ENCODE peak calls at places on chromosomes 5 and 9, in nine cellular contexts. Q, Y, G, H, C, X, D, T and V are unnamed samples.

GRCh38 chr5:81007637-81008027 is 47.5 kb downstream of the RASGRF2 start:
- DNase-seq in C (no peak), Y (no peak), T (no peak), Q (no peak), X (no peak), D (no peak), G (no peak), H (no peak), V (no peak)

GRCh38 chr5:113806823-113807222 is 293.3 kb downstream of the YTHDC2 start:
- DNase-seq in X (peak), T (no peak), G (no peak), Q (no peak), D (peak), Y (no peak), H (no peak), C (no peak), V (no peak)

GRCh38 chr5:98986556-98986955 is 57.7 kb upstream of the CHD1 start:
- DNase-seq in Q (no peak), T (no peak), C (no peak), H (no peak), X (no peak), G (no peak), D (no peak), Y (no peak), V (no peak)

GRCh38 chr5:96548941-96549340 is 113.2 kb upstream of the CAST start:
- DNase-seq in D (no peak), G (no peak), T (no peak), Q (no peak), H (no peak), C (no peak), X (peak), Y (no peak), V (no peak)

GRCh38 chr5:111461261-111461671 is 51.1 kb downstream of the STARD4 start:
- DNase-seq in H (no peak), T (no peak), G (no peak), D (peak), X (peak), C (peak), Y (no peak), Q (no peak), V (no peak)

GRCh38 chr5:96747718-96748117 is 60.0 kb downstream of the ERAP1 start:
- DNase-seq in H (no peak), X (no peak), C (no peak), G (no peak), Y (no peak), Q (no peak), T (no peak), D (no peak), V (no peak)

GRCh38 chr5:161058751-161059150 is 206.7 kb upstream of the ATP10B start:
- DNase-seq in Q (no peak), D (no peak), X (no peak), T (no peak), H (no peak), C (no peak), Y (no peak), G (no peak), V (no peak)

GRCh38 chr9:82133973-82134372 is 145.4 kb downstream of the SPATA31D1 start:
- DNase-seq in T (no peak), G (no peak), Q (no peak), H (no peak), X (no peak), Y (no peak), D (no peak), C (no peak), V (no peak)

GRCh38 chr9:137198051-137198747 is 2.3 kb downstream of the TPRN start:
- DNase-seq in Q (no peak), C (no peak), D (no peak), T (peak), H (peak), Y (no peak), X (no peak), G (no peak), V (no peak)

GRCh38 chr9:5626727-5627634 is 1.9 kb upstream of the RIC1 start:
- DNase-seq in Y (no peak), C (no peak), D (peak), H (peak), T (no peak), Q (peak), X (peak), G (no peak), V (no peak)

GRCh38 chr5:5900350-5900749 is 477.9 kb downstream of the ICE1 start:
- DNase-seq in C (no peak), Y (no peak), Q (no peak), G (no peak), X (no peak), T (no peak), H (no peak), D (no peak), V (no peak)

GRCh38 chr5:66407739-66408138 is 188.5 kb upstream of the MAST4 start:
- DNase-seq in G (no peak), H (no peak), Y (no peak), T (no peak), D (no peak), C (no peak), X (no peak), Q (no peak), V (no peak)

DNA sequence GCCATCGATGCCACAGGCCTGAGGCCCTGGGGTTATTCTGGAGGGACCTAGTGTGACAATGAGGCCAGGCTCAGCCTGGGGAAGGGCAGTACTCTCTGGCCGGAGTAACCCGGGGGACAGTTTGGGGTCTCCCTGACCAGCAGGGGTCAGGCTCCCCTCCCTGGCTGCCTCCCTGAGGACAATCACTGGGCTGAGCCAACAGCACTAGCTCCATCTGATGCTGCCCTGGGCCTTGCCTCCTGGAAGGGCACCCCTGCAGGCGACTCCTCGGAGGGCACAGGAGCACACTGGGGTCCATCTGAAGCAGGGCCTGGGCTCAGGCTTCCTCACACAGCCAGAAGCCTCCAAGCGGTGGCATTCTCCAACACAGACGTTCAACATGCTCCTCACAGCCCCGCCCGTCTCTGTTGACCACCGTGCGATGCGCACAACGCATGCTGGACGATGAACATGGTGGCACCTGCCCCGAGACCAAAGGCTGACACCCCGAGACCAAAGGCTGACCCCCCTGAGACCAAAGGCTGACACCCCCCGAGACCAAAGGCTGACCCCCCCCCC is 68.3 kb downstream of the ADAMTS2 start:
- DNase-seq in T (no peak), H (no peak), X (no peak), Y (peak), G (no peak), C (no peak), Q (no peak), D (peak), V (no peak)
- TF ChIP-seq CTCF in T (no peak), H (no peak), X (peak), Y (no peak), G (no peak), C (no peak), Q (no peak), D (peak), V (no peak)

DNA sequence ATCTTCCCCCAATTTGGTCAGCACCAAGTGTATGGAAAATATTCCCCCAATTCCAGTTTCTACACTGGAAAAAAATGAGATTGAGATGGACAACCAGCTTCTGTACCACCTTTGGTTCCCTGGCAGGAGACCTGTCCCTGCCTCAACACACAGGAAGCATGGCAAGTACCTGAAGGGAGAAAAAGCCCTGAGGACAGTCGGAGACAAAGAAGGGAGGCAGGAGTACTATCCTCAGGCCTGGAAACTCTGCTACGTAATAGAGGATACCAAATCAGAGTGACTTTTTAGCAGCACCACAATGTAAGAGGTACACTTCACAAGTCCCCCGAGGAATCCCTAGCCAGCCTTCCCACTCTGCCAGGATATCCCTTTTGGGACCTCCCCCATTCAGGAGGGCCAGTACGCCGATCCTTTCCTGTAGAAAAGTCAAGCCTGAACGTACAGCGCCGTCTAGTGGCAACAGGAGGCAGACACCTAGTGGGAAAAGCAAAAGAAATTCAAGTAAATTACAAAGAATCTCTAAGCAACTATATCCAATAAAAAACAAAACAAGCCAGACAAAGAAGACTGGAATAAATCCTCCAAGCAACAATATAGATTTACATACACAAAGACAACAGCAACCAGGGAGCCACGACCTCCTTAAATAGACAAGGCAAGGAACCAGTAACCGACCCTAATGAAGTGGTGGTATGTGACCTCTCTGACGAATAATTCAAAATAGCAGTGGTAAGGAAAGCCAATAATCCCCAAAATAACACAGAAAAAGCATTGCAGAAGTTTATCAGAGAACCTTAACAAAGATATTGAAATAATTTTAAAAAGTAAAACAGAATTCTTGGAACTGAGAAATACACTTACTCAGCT is 63.3 kb upstream of the SLCO6A1 start:
- DNase-seq in G (no peak), T (no peak), C (peak), Y (no peak), X (no peak), D (no peak), H (no peak), Q (no peak), V (no peak)
- TF ChIP-seq CTCF in G (no peak), T (peak), C (peak), Y (no peak), X (peak), D (peak), H (no peak), Q (peak), V (peak)

GRCh38 chr9:15510789-15511575 is at the start of gene PSIP1:
- DNase-seq in X (peak), T (peak), H (peak), G (peak), Q (peak), C (peak), D (peak), Y (peak), V (peak)
- TF ChIP-seq CTCF in X (peak), T (peak), H (peak), G (no peak), Q (no peak), C (no peak), D (no peak), Y (no peak), V (no peak)

DNA sequence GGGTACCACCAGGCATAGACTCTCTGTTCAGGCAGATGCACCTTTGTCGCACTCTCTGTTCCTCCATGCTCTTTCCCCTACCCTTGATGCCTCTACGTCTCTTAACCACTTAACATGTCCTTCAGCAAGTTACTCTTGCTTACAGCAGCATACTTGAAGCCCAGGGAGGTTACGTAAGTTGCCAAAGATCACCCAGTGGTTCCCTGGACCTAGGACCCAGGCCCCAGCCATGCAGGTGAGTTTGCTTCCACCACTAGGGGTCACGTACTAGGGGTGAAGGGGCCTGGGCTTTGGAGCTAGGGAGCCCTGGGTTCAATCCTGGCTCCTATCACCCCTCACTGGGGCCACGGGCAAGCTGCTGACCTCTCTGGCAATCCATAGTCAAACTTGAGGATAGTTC is 8.9 kb downstream of the AKNA start:
- DNase-seq in D (no peak), Y (peak), C (no peak), Q (no peak), X (no peak), G (no peak), H (no peak), T (no peak), V (no peak)
- TF ChIP-seq CTCF in D (no peak), Y (no peak), C (no peak), Q (no peak), X (no peak), G (no peak), H (no peak), T (no peak), V (no peak)

GRCh38 chr9:24051587-24051986 is 225.5 kb upstream of the ELAVL2 start:
- DNase-seq in T (no peak), G (no peak), X (no peak), D (no peak), Q (no peak), H (no peak), Y (no peak), C (no peak), V (no peak)
- TF ChIP-seq CTCF in T (no peak), G (no peak), X (no peak), D (no peak), Q (no peak), H (no peak), Y (no peak), C (no peak), V (no peak)

GRCh38 chr5:93674866-93675457 is 66.4 kb downstream of the POU5F2 start:
- DNase-seq in X (no peak), Q (no peak), D (no peak), T (no peak), G (no peak), C (no peak), Y (no peak), H (no peak), V (no peak)
- TF ChIP-seq CTCF in X (no peak), Q (no peak), D (no peak), T (no peak), G (no peak), C (no peak), Y (no peak), H (no peak), V (no peak)